ENCODE peak calls at places on chromosomes 12 and 14, in five cellular contexts. One of them, this sample, is unnamed.

GRCh38 chr14:61661471-61661988 is 33.8 kb upstream of the HIF1A start:
- DNase-seq in GM23248: peak; percentile 51
- DNase-seq in pancreas: no peak
- DNase-seq in right cardiac atrium: no peak
- DNase-seq in CD4-positive, CD25-positive, alpha-beta regulatory T cell: no peak
- DNase-seq in this sample: no peak

GRCh38 chr12:42059127-42059526 is 85.5 kb downstream of the GXYLT1 start:
- DNase-seq in GM23248: no peak
- DNase-seq in pancreas: no peak
- DNase-seq in right cardiac atrium: no peak
- DNase-seq in CD4-positive, CD25-positive, alpha-beta regulatory T cell: no peak
- DNase-seq in this sample: no peak

GRCh38 chr14:90804292-90804671 is 11.9 kb downstream of the TTC7B start:
- DNase-seq in GM23248: no peak
- DNase-seq in pancreas: no peak
- DNase-seq in right cardiac atrium: no peak
- DNase-seq in CD4-positive, CD25-positive, alpha-beta regulatory T cell: no peak
- DNase-seq in this sample: no peak

GRCh38 chr12:55970775-55971174 is 3.1 kb upstream of the RAB5B start:
- DNase-seq in GM23248: peak; percentile 42
- DNase-seq in pancreas: no peak
- DNase-seq in right cardiac atrium: no peak
- DNase-seq in CD4-positive, CD25-positive, alpha-beta regulatory T cell: no peak
- DNase-seq in this sample: no peak

GRCh38 chr14:76909266-76909665 is 83.1 kb downstream of the LRRC74A start:
- DNase-seq in GM23248: no peak
- DNase-seq in pancreas: no peak
- DNase-seq in right cardiac atrium: no peak
- DNase-seq in CD4-positive, CD25-positive, alpha-beta regulatory T cell: no peak
- DNase-seq in this sample: no peak

GRCh38 chr14:92495041-92495440 is 18.5 kb upstream of the RIN3 start:
- DNase-seq in GM23248: peak; percentile 48
- DNase-seq in pancreas: no peak
- DNase-seq in right cardiac atrium: no peak
- DNase-seq in CD4-positive, CD25-positive, alpha-beta regulatory T cell: no peak
- DNase-seq in this sample: no peak

GRCh38 chr12:27696864-27697564 is 767 bp downstream of the REP15 start:
- DNase-seq in GM23248: no peak
- DNase-seq in pancreas: no peak
- DNase-seq in right cardiac atrium: no peak
- DNase-seq in CD4-positive, CD25-positive, alpha-beta regulatory T cell: no peak
- DNase-seq in this sample: no peak

GRCh38 chr12:74539765-74540526 is 2.3 kb downstream of the ATXN7L3B start:
- DNase-seq in GM23248: no peak
- DNase-seq in pancreas: no peak
- DNase-seq in right cardiac atrium: no peak
- DNase-seq in CD4-positive, CD25-positive, alpha-beta regulatory T cell: no peak
- DNase-seq in this sample: no peak

GRCh38 chr12:7709969-7710368 is 1.3 kb upstream of the DPPA3 start:
- DNase-seq in GM23248: no peak
- DNase-seq in pancreas: no peak
- DNase-seq in right cardiac atrium: no peak
- DNase-seq in CD4-positive, CD25-positive, alpha-beta regulatory T cell: no peak
- DNase-seq in this sample: no peak

GRCh38 chr14:99644723-99645544 is at the start of gene HHIPL1:
- DNase-seq in GM23248: peak; percentile 66
- DNase-seq in pancreas: no peak
- DNase-seq in right cardiac atrium: peak; percentile 50
- DNase-seq in CD4-positive, CD25-positive, alpha-beta regulatory T cell: no peak
- DNase-seq in this sample: no peak

GRCh38 chr12:131827961-131828534 is at the start of gene MMP17:
- DNase-seq in GM23248: peak; percentile 94
- DNase-seq in pancreas: no peak
- DNase-seq in right cardiac atrium: peak; percentile 56
- DNase-seq in CD4-positive, CD25-positive, alpha-beta regulatory T cell: no peak
- DNase-seq in this sample: peak; percentile 43

GRCh38 chr12:1706284-1707016 is 15.6 kb downstream of the ADIPOR2 start:
- DNase-seq in GM23248: peak; percentile 34
- DNase-seq in pancreas: no peak
- DNase-seq in right cardiac atrium: no peak
- DNase-seq in CD4-positive, CD25-positive, alpha-beta regulatory T cell: no peak
- DNase-seq in this sample: no peak

GRCh38 chr12:27199638-27200300 is 44.3 kb upstream of the STK38L start:
- DNase-seq in GM23248: no peak
- DNase-seq in pancreas: no peak
- DNase-seq in right cardiac atrium: peak; percentile 34
- DNase-seq in CD4-positive, CD25-positive, alpha-beta regulatory T cell: no peak
- DNase-seq in this sample: no peak

GRCh38 chr14:71960620-71961353 is 28.6 kb downstream of the RGS6 start:
- DNase-seq in GM23248: no peak
- DNase-seq in pancreas: no peak
- DNase-seq in right cardiac atrium: no peak
- DNase-seq in CD4-positive, CD25-positive, alpha-beta regulatory T cell: no peak
- DNase-seq in this sample: no peak

GRCh38 chr12:119153477-119154434 is 25.0 kb upstream of the HSPB8 start:
- DNase-seq in GM23248: peak; percentile 68
- DNase-seq in pancreas: peak; percentile 77
- DNase-seq in right cardiac atrium: peak; percentile 78
- DNase-seq in CD4-positive, CD25-positive, alpha-beta regulatory T cell: no peak
- DNase-seq in this sample: no peak

GRCh38 chr12:74599932-74600331 is 62.3 kb downstream of the ATXN7L3B start:
- DNase-seq in GM23248: no peak
- DNase-seq in pancreas: no peak
- DNase-seq in right cardiac atrium: no peak
- DNase-seq in CD4-positive, CD25-positive, alpha-beta regulatory T cell: no peak
- DNase-seq in this sample: no peak

GRCh38 chr12:57797938-57798337 is 15.4 kb downstream of the TSFM start:
- DNase-seq in GM23248: no peak
- DNase-seq in pancreas: no peak
- DNase-seq in right cardiac atrium: no peak
- DNase-seq in CD4-positive, CD25-positive, alpha-beta regulatory T cell: no peak
- DNase-seq in this sample: no peak

GRCh38 chr14:64973026-64973442 is 898 bp upstream of the RAB15 start:
- DNase-seq in GM23248: no peak
- DNase-seq in pancreas: no peak
- DNase-seq in right cardiac atrium: no peak
- DNase-seq in CD4-positive, CD25-positive, alpha-beta regulatory T cell: no peak
- DNase-seq in this sample: no peak

GRCh38 chr14:95119336-95119735 is 38.0 kb downstream of the DICER1 start:
- DNase-seq in GM23248: no peak
- DNase-seq in pancreas: no peak
- DNase-seq in right cardiac atrium: no peak
- DNase-seq in CD4-positive, CD25-positive, alpha-beta regulatory T cell: no peak
- DNase-seq in this sample: no peak

GRCh38 chr12:89166525-89166934 is 185.8 kb downstream of the DUSP6 start:
- DNase-seq in GM23248: peak; percentile 62
- DNase-seq in pancreas: no peak
- DNase-seq in right cardiac atrium: no peak
- DNase-seq in CD4-positive, CD25-positive, alpha-beta regulatory T cell: peak; percentile 18
- DNase-seq in this sample: no peak

GRCh38 chr12:94427520-94428381 is 31.9 kb downstream of the CEP83 start:
- DNase-seq in GM23248: peak; percentile 63
- DNase-seq in pancreas: peak; percentile 48
- DNase-seq in right cardiac atrium: peak; percentile 25
- DNase-seq in CD4-positive, CD25-positive, alpha-beta regulatory T cell: no peak
- DNase-seq in this sample: no peak

GRCh38 chr12:110223777-110224378 is 57.2 kb upstream of the ATP2A2 start:
- DNase-seq in GM23248: peak; percentile 78
- DNase-seq in pancreas: no peak
- DNase-seq in right cardiac atrium: no peak
- DNase-seq in CD4-positive, CD25-positive, alpha-beta regulatory T cell: no peak
- DNase-seq in this sample: no peak

GRCh38 chr14:54362759-54363437 is 33.9 kb upstream of the CDKN3 start:
- DNase-seq in GM23248: no peak
- DNase-seq in pancreas: no peak
- DNase-seq in right cardiac atrium: no peak
- DNase-seq in CD4-positive, CD25-positive, alpha-beta regulatory T cell: no peak
- DNase-seq in this sample: no peak

GRCh38 chr12:82635263-82635662 is 51.4 kb upstream of the TMTC2 start:
- DNase-seq in GM23248: no peak
- DNase-seq in pancreas: no peak
- DNase-seq in right cardiac atrium: no peak
- DNase-seq in CD4-positive, CD25-positive, alpha-beta regulatory T cell: no peak
- DNase-seq in this sample: no peak

GRCh38 chr12:29187756-29188155 is 38.7 kb downstream of the FAR2 start:
- DNase-seq in GM23248: peak; percentile 19
- DNase-seq in pancreas: no peak
- DNase-seq in right cardiac atrium: no peak
- DNase-seq in CD4-positive, CD25-positive, alpha-beta regulatory T cell: no peak
- DNase-seq in this sample: no peak

GRCh38 chr12:80624986-80625530 is 82.4 kb upstream of the MYF6 start:
- DNase-seq in GM23248: peak; percentile 17
- DNase-seq in pancreas: no peak
- DNase-seq in right cardiac atrium: no peak
- DNase-seq in CD4-positive, CD25-positive, alpha-beta regulatory T cell: no peak
- DNase-seq in this sample: no peak

GRCh38 chr12:39277416-39277815 is 165.5 kb downstream of the KIF21A start:
- DNase-seq in GM23248: no peak
- DNase-seq in pancreas: no peak
- DNase-seq in right cardiac atrium: no peak
- DNase-seq in CD4-positive, CD25-positive, alpha-beta regulatory T cell: no peak
- DNase-seq in this sample: no peak

GRCh38 chr14:94592457-94592856 is 11.2 kb downstream of the SERPINA5 start:
- DNase-seq in GM23248: no peak
- DNase-seq in pancreas: no peak
- DNase-seq in right cardiac atrium: no peak
- DNase-seq in CD4-positive, CD25-positive, alpha-beta regulatory T cell: no peak
- DNase-seq in this sample: no peak

GRCh38 chr12:47979686-47980085 is 16.3 kb downstream of the TMEM106C start:
- DNase-seq in GM23248: no peak
- DNase-seq in pancreas: no peak
- DNase-seq in right cardiac atrium: no peak
- DNase-seq in CD4-positive, CD25-positive, alpha-beta regulatory T cell: no peak
- DNase-seq in this sample: no peak

GRCh38 chr14:91185721-91186120 is 58.8 kb downstream of the GPR68 start:
- DNase-seq in GM23248: peak; percentile 78
- DNase-seq in pancreas: no peak
- DNase-seq in right cardiac atrium: no peak
- DNase-seq in CD4-positive, CD25-positive, alpha-beta regulatory T cell: no peak
- DNase-seq in this sample: no peak

GRCh38 chr12:113359939-113360748 is 1.8 kb downstream of the PLBD2 start:
- DNase-seq in GM23248: peak; percentile 54
- DNase-seq in pancreas: no peak
- DNase-seq in right cardiac atrium: peak; percentile 40
- DNase-seq in CD4-positive, CD25-positive, alpha-beta regulatory T cell: no peak
- DNase-seq in this sample: no peak

GRCh38 chr12:12244341-12244740 is 22.5 kb downstream of the LRP6 start:
- DNase-seq in GM23248: no peak
- DNase-seq in pancreas: no peak
- DNase-seq in right cardiac atrium: no peak
- DNase-seq in CD4-positive, CD25-positive, alpha-beta regulatory T cell: no peak
- DNase-seq in this sample: no peak

GRCh38 chr12:116982721-116983502 is 72.2 kb downstream of the FBXW8 start:
- DNase-seq in GM23248: peak; percentile 93
- DNase-seq in pancreas: no peak
- DNase-seq in right cardiac atrium: no peak
- DNase-seq in CD4-positive, CD25-positive, alpha-beta regulatory T cell: no peak
- DNase-seq in this sample: no peak

GRCh38 chr14:95895720-95896119 is 19.1 kb downstream of the TUNAR start:
- DNase-seq in GM23248: peak; percentile 31
- DNase-seq in pancreas: no peak
- DNase-seq in right cardiac atrium: no peak
- DNase-seq in CD4-positive, CD25-positive, alpha-beta regulatory T cell: no peak
- DNase-seq in this sample: no peak

GRCh38 chr14:67428501-67429031 is 16.6 kb upstream of the PLEK2 start:
- DNase-seq in GM23248: peak; percentile 84
- DNase-seq in pancreas: peak; percentile 41
- DNase-seq in right cardiac atrium: no peak
- DNase-seq in CD4-positive, CD25-positive, alpha-beta regulatory T cell: no peak
- DNase-seq in this sample: no peak
- H3K27ac ChIP-seq in GM23248: no peak overlapping the region
- H3K27ac ChIP-seq in pancreas: peak overlapping the region; percentile 54
- H3K27ac ChIP-seq in right cardiac atrium: no peak overlapping the region
- H3K27ac ChIP-seq in CD4-positive, CD25-positive, alpha-beta regulatory T cell: no peak overlapping the region
- H3K27ac ChIP-seq in this sample: no peak overlapping the region

GRCh38 chr12:6632026-6632978 is 3.5 kb downstream of the LPAR5 start:
- DNase-seq in GM23248: no peak
- DNase-seq in pancreas: no peak
- DNase-seq in right cardiac atrium: no peak
- DNase-seq in CD4-positive, CD25-positive, alpha-beta regulatory T cell: peak; percentile 62
- DNase-seq in this sample: no peak
- H3K27ac ChIP-seq in GM23248: no peak overlapping the region
- H3K27ac ChIP-seq in pancreas: peak overlapping the region; percentile 30
- H3K27ac ChIP-seq in right cardiac atrium: no peak overlapping the region
- H3K27ac ChIP-seq in CD4-positive, CD25-positive, alpha-beta regulatory T cell: peak overlapping the region; percentile 76
- H3K27ac ChIP-seq in this sample: peak overlapping the region; percentile 72

DNA sequence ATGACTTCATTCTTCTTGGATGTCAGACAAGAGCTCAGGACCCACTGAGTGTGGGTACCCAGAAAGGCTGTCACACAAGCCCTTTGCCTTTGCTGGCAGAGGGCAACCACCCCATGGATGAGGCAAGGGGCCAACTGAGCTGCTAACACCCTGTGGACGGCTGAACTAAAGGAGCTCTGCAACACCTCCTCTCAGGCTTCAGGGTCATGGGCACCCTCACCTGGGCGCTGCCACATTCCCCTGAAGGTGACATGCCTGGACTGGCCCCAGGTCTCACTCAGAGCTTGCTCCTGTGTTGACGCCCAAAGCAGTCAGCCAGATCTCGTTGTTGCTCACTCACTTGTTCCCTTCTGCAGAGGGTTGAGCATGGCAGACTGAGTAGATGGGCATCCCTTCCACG is 336.8 kb upstream of the TMEM132C start:
- DNase-seq in GM23248: no peak
- DNase-seq in pancreas: no peak
- DNase-seq in right cardiac atrium: no peak
- DNase-seq in CD4-positive, CD25-positive, alpha-beta regulatory T cell: no peak
- DNase-seq in this sample: no peak
- H3K27ac ChIP-seq in GM23248: no peak overlapping the region
- H3K27ac ChIP-seq in pancreas: no peak overlapping the region
- H3K27ac ChIP-seq in right cardiac atrium: no peak overlapping the region
- H3K27ac ChIP-seq in CD4-positive, CD25-positive, alpha-beta regulatory T cell: no peak overlapping the region
- H3K27ac ChIP-seq in this sample: no peak overlapping the region

GRCh38 chr12:16610006-16610520 is 4.1 kb upstream of the LMO3 start:
- DNase-seq in GM23248: no peak
- DNase-seq in pancreas: peak; percentile 14
- DNase-seq in right cardiac atrium: no peak
- DNase-seq in CD4-positive, CD25-positive, alpha-beta regulatory T cell: no peak
- DNase-seq in this sample: no peak
- H3K27ac ChIP-seq in GM23248: no peak overlapping the region
- H3K27ac ChIP-seq in pancreas: peak overlapping the region; percentile 84
- H3K27ac ChIP-seq in right cardiac atrium: peak overlapping the region; percentile 37
- H3K27ac ChIP-seq in CD4-positive, CD25-positive, alpha-beta regulatory T cell: no peak overlapping the region
- H3K27ac ChIP-seq in this sample: no peak overlapping the region

DNA sequence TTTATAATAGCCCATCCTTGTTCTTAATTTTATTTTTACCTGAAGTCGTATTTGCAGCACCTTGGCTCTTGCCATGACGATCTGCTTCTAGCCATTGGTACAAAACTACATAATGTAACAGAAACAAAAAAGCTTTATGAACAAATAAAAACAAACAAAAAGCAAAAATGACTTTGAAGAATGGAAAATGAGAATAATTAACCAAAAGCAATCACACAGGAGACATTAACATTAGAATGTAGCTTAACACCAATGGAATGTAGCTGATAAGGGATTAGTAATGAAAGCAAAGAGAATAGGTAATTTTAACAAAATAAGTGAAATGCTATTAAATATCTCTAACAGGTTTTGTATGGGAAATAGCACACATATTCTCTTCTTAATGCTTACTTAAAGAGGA is 91.4 kb downstream of the DENND5B start:
- DNase-seq in GM23248: no peak
- DNase-seq in pancreas: no peak
- DNase-seq in right cardiac atrium: no peak
- DNase-seq in CD4-positive, CD25-positive, alpha-beta regulatory T cell: no peak
- DNase-seq in this sample: no peak
- H3K27ac ChIP-seq in GM23248: no peak overlapping the region
- H3K27ac ChIP-seq in pancreas: no peak overlapping the region
- H3K27ac ChIP-seq in right cardiac atrium: no peak overlapping the region
- H3K27ac ChIP-seq in CD4-positive, CD25-positive, alpha-beta regulatory T cell: no peak overlapping the region
- H3K27ac ChIP-seq in this sample: no peak overlapping the region

This sample was measured in tibial nerve.